ENCODE peak calls at places on chromosomes 2 and 18, in six cellular contexts. D is activated naive CD4-positive, alpha-beta T cell treated with anti-CD3 and anti-CD28 coated beads, Interleukin-2, amount 50 U/mL, for 16 hours; R is cardiac septum; U is stimulated activated CD8-positive, alpha-beta memory T cell treated with anti-CD3 and anti-CD28 coated beads, Interleukin-2, amount 100 ng/mL, for 1 hour; K is RPMI7951; A is HT1080. P is an unnamed sample.

GRCh38 chr2:26757873-26758789 is 6.0 kb upstream of the SLC35F6 start:
- DNase-seq in D (no peak), R (no peak), U (no peak), K (peak; percentile 98), A (peak; percentile 99), P (no peak)

GRCh38 chr2:72117718-72118117 is 29.9 kb downstream of the CYP26B1 start:
- DNase-seq in D (no peak), R (no peak), U (no peak), K (no peak), A (no peak), P (no peak)

GRCh38 chr2:12923907-12924610 is 207.3 kb downstream of the TRIB2 start:
- DNase-seq in D (no peak), R (no peak), U (no peak), K (no peak), A (no peak), P (no peak)

GRCh38 chr2:131156452-131157149 is 51.5 kb downstream of the PLEKHB2 start:
- DNase-seq in D (no peak), R (no peak), U (no peak), K (peak; percentile 41), A (no peak), P (no peak)

GRCh38 chr2:100819365-100820345 is at the start of gene NPAS2:
- DNase-seq in D (peak; percentile 43), R (no peak), U (no peak), K (peak; percentile 73), A (peak; percentile 59), P (no peak)

GRCh38 chr2:180655842-180656454 is 324.5 kb upstream of the UBE2E3 start:
- DNase-seq in D (no peak), R (no peak), U (no peak), K (no peak), A (no peak), P (no peak)

GRCh38 chr2:147600223-147600622 is 244.6 kb upstream of the ACVR2A start:
- DNase-seq in D (no peak), R (no peak), U (no peak), K (no peak), A (peak; percentile 2), P (no peak)

GRCh38 chr2:56084117-56084936 is 99.5 kb upstream of the CCDC85A start:
- DNase-seq in D (no peak), R (no peak), U (no peak), K (peak; percentile 7), A (peak; percentile 30), P (no peak)

GRCh38 chr2:158129037-158129436 is 27.4 kb downstream of the UPP2 start:
- DNase-seq in D (no peak), R (no peak), U (no peak), K (no peak), A (no peak), P (no peak)

GRCh38 chr18:10453885-10454772 is at the start of gene APCDD1:
- DNase-seq in D (no peak), R (no peak), U (no peak), K (peak; percentile 42), A (no peak), P (no peak)

GRCh38 chr2:150750726-150751125 is 263.3 kb upstream of the RND3 start:
- DNase-seq in D (no peak), R (no peak), U (no peak), K (no peak), A (no peak), P (no peak)

GRCh38 chr2:160376576-160376975 is 117.0 kb downstream of the RBMS1 start:
- DNase-seq in D (no peak), R (no peak), U (no peak), K (no peak), A (no peak), P (no peak)

GRCh38 chr18:10783941-10784340 is 258.1 kb downstream of the NAPG start:
- DNase-seq in D (no peak), R (no peak), U (no peak), K (no peak), A (no peak), P (no peak)

GRCh38 chr2:23241106-23241505 is 143.9 kb upstream of the KLHL29 start:
- DNase-seq in D (no peak), R (no peak), U (no peak), K (no peak), A (no peak), P (no peak)

P was measured in central memory CD8-positive, alpha-beta T cell.